ENCODE peak calls at places on chromosomes 12 and 14, in five cellular contexts. A, P, J, X and K are unnamed samples.
A peak's percentile ranks its signal among the peaks of the same experiment; 100 is the strongest.

GRCh38 chr14:36068777-36069534 is 107.6 kb downstream of the PTCSC3 start:
- DNase-seq in J (no peak), P (no peak), X (no peak), A (peak; percentile 80), K (peak; percentile 26)

GRCh38 chr14:30235485-30235884 is 307.8 kb upstream of the PRKD1 start:
- DNase-seq in X (no peak), P (no peak), A (no peak), J (no peak), K (no peak)

GRCh38 chr14:61215222-61216010 is 65.7 kb downstream of the TMEM30B start:
- DNase-seq in X (no peak), A (no peak), P (no peak), J (no peak), K (peak; percentile 2)

GRCh38 chr12:12883369-12884001 is 7.9 kb upstream of the GPRC5A start:
- DNase-seq in P (no peak), X (no peak), A (peak; percentile 74), J (peak; percentile 90), K (peak; percentile 84)

GRCh38 chr14:91113829-91114078 is at the start of gene DGLUCY:
- DNase-seq in A (no peak), J (no peak), P (no peak), X (no peak), K (peak; percentile 80)

GRCh38 chr14:93984987-93985410 is 8.6 kb upstream of the ASB2 start:
- DNase-seq in A (peak; percentile 70), X (no peak), J (peak; percentile 67), P (no peak), K (peak; percentile 59)

GRCh38 chr14:105156414-105157375 is 11.9 kb downstream of the JAG2 start:
- DNase-seq in P (no peak), J (no peak), X (no peak), A (no peak), K (no peak)

GRCh38 chr14:65034021-65034420 is 47.3 kb downstream of the FNTB start:
- DNase-seq in X (no peak), J (no peak), P (no peak), A (no peak), K (no peak)

GRCh38 chr12:95205685-95206084 is 11.6 kb downstream of the FGD6 start:
- DNase-seq in A (peak; percentile 88), X (no peak), J (no peak), P (no peak), K (peak; percentile 89)

GRCh38 chr12:57280234-57281062 is 29.5 kb upstream of the STAC3 start:
- DNase-seq in X (no peak), P (no peak), A (peak; percentile 91), J (peak; percentile 61), K (peak; percentile 95)

GRCh38 chr12:69008510-69008909 is 75.5 kb upstream of the CPM start:
- DNase-seq in J (no peak), X (no peak), A (no peak), P (no peak), K (peak; percentile 33)

GRCh38 chr12:117333331-117334000 is 28.0 kb downstream of the NOS1 start:
- DNase-seq in A (no peak), J (no peak), P (no peak), X (no peak), K (no peak)

GRCh38 chr12:12979731-12980259 is 20.3 kb downstream of the HEBP1 start:
- DNase-seq in P (no peak), J (peak; percentile 72), A (peak; percentile 96), X (no peak), K (peak; percentile 98)

GRCh38 chr14:20485900-20486299 is 16.7 kb downstream of the PNP start:
- DNase-seq in A (no peak), P (no peak), X (no peak), J (peak; percentile 14), K (no peak)

GRCh38 chr12:3231399-3231876 is 154.3 kb downstream of the TSPAN9 start:
- DNase-seq in J (no peak), P (no peak), A (no peak), X (no peak), K (no peak)

GRCh38 chr14:50832935-50833607 is 2.1 kb upstream of the NIN start:
- DNase-seq in J (no peak), X (no peak), A (no peak), P (no peak), K (no peak)

GRCh38 chr12:118061876-118062791 is 1.2 kb upstream of the WSB2 start:
- DNase-seq in A (peak; percentile 50), J (peak; percentile 69), P (peak; percentile 77), X (peak; percentile 57), K (peak; percentile 54)

GRCh38 chr12:50387487-50387886 is 8.9 kb downstream of the FAM186A start:
- DNase-seq in P (no peak), J (no peak), X (no peak), A (no peak), K (peak; percentile 10)

GRCh38 chr14:63897706-63898105 is 44.9 kb downstream of the SYNE2 start:
- DNase-seq in X (no peak), J (no peak), P (no peak), A (peak; percentile 61), K (peak; percentile 87)

GRCh38 chr12:41333988-41334387 is 145.9 kb downstream of the PDZRN4 start:
- DNase-seq in P (no peak), J (no peak), A (no peak), X (no peak), K (no peak)

GRCh38 chr14:88746042-88746441 is 46.7 kb downstream of the EML5 start:
- DNase-seq in X (no peak), J (no peak), P (no peak), A (peak; percentile 8), K (no peak)

GRCh38 chr12:19402743-19403400 is 36.4 kb upstream of the AEBP2 start:
- DNase-seq in P (no peak), J (no peak), A (peak; percentile 59), X (no peak), K (peak; percentile 73)

GRCh38 chr12:108442077-108442476 is 73.0 kb upstream of the FICD start:
- DNase-seq in X (no peak), P (no peak), J (no peak), A (no peak), K (no peak)

DNA sequence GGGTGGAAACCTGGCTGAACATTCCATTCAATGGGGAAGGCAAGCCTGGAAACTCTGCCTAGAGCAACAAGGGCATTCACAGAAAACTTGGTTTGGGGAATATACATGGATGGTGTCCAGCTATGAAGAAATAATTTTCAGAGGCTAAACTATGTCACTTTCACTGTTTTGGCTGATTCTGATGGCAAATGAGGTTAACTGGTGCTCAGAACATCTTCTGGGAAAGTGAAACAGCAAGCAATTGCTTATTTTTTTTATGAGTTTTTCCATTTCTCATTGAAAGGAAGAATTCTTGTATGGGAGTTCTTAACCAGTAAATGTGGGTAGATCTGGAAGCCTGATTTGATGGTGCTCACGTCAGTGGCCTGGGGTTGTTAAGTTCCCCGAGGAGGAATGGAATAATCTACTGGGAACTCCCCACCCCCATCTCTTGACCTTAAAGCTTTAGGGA is 132.8 kb upstream of the BTG1 start:
- DNase-seq in A (peak; percentile 5), P (no peak), J (no peak), X (no peak), K (peak; percentile 16)
- TF ChIP-seq CTCF in A (no peak), P (no peak), J (no peak), X (no peak), K (no peak)

DNA sequence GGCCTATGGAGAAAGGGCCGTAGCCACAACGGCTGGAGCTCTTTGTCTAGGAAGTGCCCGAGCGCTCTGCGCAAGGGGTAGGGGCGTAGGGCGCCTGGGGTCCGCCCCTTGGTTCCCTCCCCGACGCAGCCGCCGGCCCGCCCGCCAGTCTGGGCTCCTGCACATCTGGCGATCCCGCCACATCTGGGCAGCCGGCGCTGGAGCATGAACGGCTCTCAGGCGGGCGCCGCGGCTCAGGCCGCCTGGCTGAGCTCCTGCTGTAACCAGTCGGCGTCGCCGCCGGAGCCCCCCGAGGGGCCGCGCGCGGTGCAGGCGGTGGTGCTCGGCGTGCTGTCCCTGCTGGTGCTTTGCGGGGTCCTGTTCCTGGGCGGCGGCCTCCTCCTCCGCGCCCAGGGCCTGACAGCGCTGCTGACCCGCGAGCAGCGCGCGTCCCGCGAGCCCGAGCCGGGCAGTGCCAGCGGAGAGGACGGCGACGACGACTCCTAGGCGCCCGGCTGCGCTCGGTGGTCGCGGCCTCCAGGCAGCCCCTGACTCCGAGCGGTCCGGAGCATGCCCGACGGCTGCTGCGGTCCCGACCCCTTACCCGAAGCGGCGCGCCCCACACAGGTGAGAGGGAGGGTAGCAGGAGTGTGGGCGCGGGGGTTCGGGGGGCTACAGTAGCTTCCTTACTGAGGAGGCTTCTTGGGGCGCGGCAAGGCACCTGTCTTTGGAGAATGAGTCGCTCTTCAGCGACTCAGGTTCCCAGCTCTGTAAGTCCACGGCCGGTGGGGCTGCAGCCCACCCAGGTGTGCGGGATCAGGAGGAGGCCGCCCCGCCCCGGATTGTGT is at the start of gene SMIM41:
- DNase-seq in A (no peak), X (no peak), J (no peak), P (peak; percentile 60), K (no peak)
- H3K4me3 ChIP-seq in A (no peak within 1 kb of the TSS), X (no peak within 1 kb of the TSS), J (no peak within 1 kb of the TSS), P (peak within 1 kb of the TSS; percentile 44), K (no peak within 1 kb of the TSS)

DNA sequence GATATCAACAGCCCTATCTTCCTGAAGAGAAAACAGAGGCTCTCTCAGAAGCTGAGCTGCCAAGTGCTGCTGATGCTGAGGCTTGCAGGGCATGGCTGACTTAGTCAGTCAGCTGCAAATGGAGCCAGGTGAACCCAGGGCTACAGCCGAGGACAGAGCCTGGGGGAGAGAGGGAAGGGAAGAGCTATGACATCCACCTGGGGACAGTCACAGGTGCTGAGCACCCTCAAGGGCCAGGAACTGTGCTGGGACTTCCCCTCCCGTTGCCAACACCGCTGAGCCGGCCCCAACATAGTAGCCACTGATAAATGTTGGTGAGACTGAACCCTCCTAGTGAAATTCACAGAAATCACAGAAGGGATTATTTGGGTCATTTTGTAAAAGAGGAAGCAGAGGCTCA is 6.7 kb upstream of the CHGA start:
- DNase-seq in J (no peak), P (no peak), X (no peak), A (no peak), K (no peak)
- TF ChIP-seq CTCF in J (no peak), P (no peak), X (no peak), A (no peak), K (no peak)

GRCh38 chr12:9759680-9760592 is 765 bp downstream of the CD69 start:
- DNase-seq in J (no peak), P (no peak), X (no peak), A (no peak), K (no peak)

GRCh38 chr12:9763025-9763424 is 2.3 kb upstream of the CD69 start:
- DNase-seq in X (no peak), A (no peak), J (no peak), P (no peak), K (no peak)

GRCh38 chr12:9762369-9762768 is 1.7 kb upstream of the CD69 start:
- DNase-seq in A (no peak), J (no peak), P (no peak), X (no peak), K (no peak)

GRCh38 chr12:9761407-9761736 is 671 bp upstream of the CD69 start:
- DNase-seq in P (no peak), J (no peak), X (no peak), A (no peak), K (no peak)

DNA sequence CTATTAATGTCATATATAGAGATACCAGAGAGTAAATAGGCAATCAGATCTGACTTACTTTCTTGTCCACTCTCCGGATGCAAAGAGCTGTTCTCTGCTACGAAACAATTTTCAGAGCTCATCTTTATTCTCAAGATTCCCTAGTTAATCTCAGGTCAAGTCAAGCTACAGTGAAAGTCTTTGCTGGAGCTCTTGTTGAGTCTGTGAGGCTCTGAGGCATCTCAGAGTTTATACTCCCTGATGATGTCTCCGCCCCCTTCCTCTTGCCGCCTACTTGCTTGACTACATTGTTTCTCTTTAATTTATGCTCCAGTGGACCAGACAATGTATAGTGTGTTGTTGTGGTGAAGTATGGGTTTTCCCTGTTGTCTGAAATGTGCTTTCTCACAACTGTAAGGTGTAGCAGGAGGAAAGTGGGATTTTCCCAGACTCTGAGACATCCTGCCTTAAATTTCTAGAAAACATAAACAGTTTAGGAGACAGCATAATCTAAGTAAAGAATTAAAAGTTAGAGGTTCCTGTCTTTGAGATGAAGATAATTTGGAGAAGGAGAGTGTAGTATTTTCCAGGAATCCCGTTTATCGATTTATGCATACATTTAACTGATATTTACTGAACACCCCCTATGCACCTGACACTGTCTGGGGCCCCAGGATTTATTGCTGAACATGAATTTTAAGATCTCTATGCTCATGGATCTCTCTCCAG is at the start of gene CD69:
- DNase-seq in X (no peak), A (no peak), J (no peak), P (no peak), K (no peak)
- H3K4me3 ChIP-seq in X (no peak within 1 kb of the TSS), A (no peak within 1 kb of the TSS), J (no peak within 1 kb of the TSS), P (peak within 1 kb of the TSS; percentile 12), K (no peak within 1 kb of the TSS)